ENCODE peak calls at places on chromosomes 12 and 14, in five cellular contexts. One of them, this sample, is unnamed.

GRCh38 chr14:94372021-94372605 is 16.3 kb downstream of the SERPINA1 start:
- DNase-seq in Calu3: no peak
- DNase-seq in nephron progenitor cell: no peak
- DNase-seq in neural progenitor cell: peak
- DNase-seq in RWPE1: no peak
- DNase-seq in this sample: no peak

GRCh38 chr12:29086325-29087271 is 62.5 kb upstream of the FAR2 start:
- DNase-seq in Calu3: no peak
- DNase-seq in nephron progenitor cell: no peak
- DNase-seq in neural progenitor cell: no peak
- DNase-seq in RWPE1: no peak
- DNase-seq in this sample: no peak

GRCh38 chr14:100359881-100360280 is 36.7 kb downstream of the SLC25A47 start:
- DNase-seq in Calu3: no peak
- DNase-seq in nephron progenitor cell: no peak
- DNase-seq in neural progenitor cell: no peak
- DNase-seq in RWPE1: no peak
- DNase-seq in this sample: no peak

GRCh38 chr14:72962829-72963312 is 36.6 kb downstream of the DCAF4 start:
- DNase-seq in Calu3: peak
- DNase-seq in nephron progenitor cell: no peak
- DNase-seq in neural progenitor cell: peak
- DNase-seq in RWPE1: peak
- DNase-seq in this sample: no peak

GRCh38 chr12:105278043-105278697 is 42.2 kb upstream of the APPL2 start:
- DNase-seq in Calu3: peak
- DNase-seq in nephron progenitor cell: no peak
- DNase-seq in neural progenitor cell: no peak
- DNase-seq in RWPE1: no peak
- DNase-seq in this sample: no peak

GRCh38 chr12:7369274-7369729 is 65.4 kb downstream of the ACSM4 start:
- DNase-seq in Calu3: peak
- DNase-seq in nephron progenitor cell: no peak
- DNase-seq in neural progenitor cell: no peak
- DNase-seq in RWPE1: no peak
- DNase-seq in this sample: peak

GRCh38 chr12:51240971-51241370 is 2.3 kb downstream of the DAZAP2 start:
- DNase-seq in Calu3: no peak
- DNase-seq in nephron progenitor cell: no peak
- DNase-seq in neural progenitor cell: no peak
- DNase-seq in RWPE1: no peak
- DNase-seq in this sample: no peak

GRCh38 chr12:98735821-98736220 is 90.7 kb downstream of the APAF1 start:
- DNase-seq in Calu3: no peak
- DNase-seq in nephron progenitor cell: no peak
- DNase-seq in neural progenitor cell: no peak
- DNase-seq in RWPE1: no peak
- DNase-seq in this sample: no peak

GRCh38 chr14:73460691-73461127 is 2.4 kb upstream of the NUMB start:
- DNase-seq in Calu3: no peak
- DNase-seq in nephron progenitor cell: no peak
- DNase-seq in neural progenitor cell: no peak
- DNase-seq in RWPE1: peak
- DNase-seq in this sample: no peak

GRCh38 chr12:93990832-93991748 is 157.3 kb upstream of the PLXNC1 start:
- DNase-seq in Calu3: no peak
- DNase-seq in nephron progenitor cell: peak
- DNase-seq in neural progenitor cell: peak
- DNase-seq in RWPE1: no peak
- DNase-seq in this sample: no peak

GRCh38 chr12:121030576-121031212 is 8.4 kb downstream of the OASL start:
- DNase-seq in Calu3: no peak
- DNase-seq in nephron progenitor cell: no peak
- DNase-seq in neural progenitor cell: no peak
- DNase-seq in RWPE1: no peak
- DNase-seq in this sample: no peak

GRCh38 chr12:52013626-52014310 is 7.0 kb downstream of the TAMALIN start:
- DNase-seq in Calu3: no peak
- DNase-seq in nephron progenitor cell: no peak
- DNase-seq in neural progenitor cell: no peak
- DNase-seq in RWPE1: no peak
- DNase-seq in this sample: no peak

GRCh38 chr12:67305544-67305943 is 36.4 kb downstream of the CAND1 start:
- DNase-seq in Calu3: no peak
- DNase-seq in nephron progenitor cell: no peak
- DNase-seq in neural progenitor cell: no peak
- DNase-seq in RWPE1: no peak
- DNase-seq in this sample: no peak

GRCh38 chr14:23182372-23183014 is 967 bp downstream of the SLC7A8 start:
- DNase-seq in Calu3: peak
- DNase-seq in nephron progenitor cell: peak
- DNase-seq in neural progenitor cell: peak
- DNase-seq in RWPE1: peak
- DNase-seq in this sample: no peak

GRCh38 chr12:103657331-103657730 is 70.3 kb downstream of the STAB2 start:
- DNase-seq in Calu3: no peak
- DNase-seq in nephron progenitor cell: no peak
- DNase-seq in neural progenitor cell: no peak
- DNase-seq in RWPE1: peak
- DNase-seq in this sample: no peak

GRCh38 chr14:77885363-77885762 is 85.5 kb downstream of the ADCK1 start:
- DNase-seq in Calu3: no peak
- DNase-seq in nephron progenitor cell: no peak
- DNase-seq in neural progenitor cell: no peak
- DNase-seq in RWPE1: no peak
- DNase-seq in this sample: no peak

GRCh38 chr12:15856097-15856982 is 25.8 kb upstream of the STRAP start:
- DNase-seq in Calu3: peak
- DNase-seq in nephron progenitor cell: peak
- DNase-seq in neural progenitor cell: peak
- DNase-seq in RWPE1: peak
- DNase-seq in this sample: peak

GRCh38 chr14:100405752-100406455 is 82.8 kb downstream of the SLC25A47 start:
- DNase-seq in Calu3: no peak
- DNase-seq in nephron progenitor cell: no peak
- DNase-seq in neural progenitor cell: no peak
- DNase-seq in RWPE1: no peak
- DNase-seq in this sample: no peak

GRCh38 chr12:102965281-102966155 is 8.0 kb downstream of the ASCL1 start:
- DNase-seq in Calu3: no peak
- DNase-seq in nephron progenitor cell: peak
- DNase-seq in neural progenitor cell: peak
- DNase-seq in RWPE1: no peak
- DNase-seq in this sample: no peak

GRCh38 chr14:70907996-70908917 is 998 bp downstream of the PCNX1 start:
- DNase-seq in Calu3: peak
- DNase-seq in nephron progenitor cell: peak
- DNase-seq in neural progenitor cell: peak
- DNase-seq in RWPE1: peak
- DNase-seq in this sample: no peak

GRCh38 chr12:97946701-97947100 is 484.1 kb downstream of the RMST start:
- DNase-seq in Calu3: no peak
- DNase-seq in nephron progenitor cell: no peak
- DNase-seq in neural progenitor cell: no peak
- DNase-seq in RWPE1: no peak
- DNase-seq in this sample: no peak

GRCh38 chr12:2212971-2213869 is 160.4 kb downstream of the CACNA1C start:
- DNase-seq in Calu3: no peak
- DNase-seq in nephron progenitor cell: peak
- DNase-seq in neural progenitor cell: peak
- DNase-seq in RWPE1: no peak
- DNase-seq in this sample: no peak

GRCh38 chr14:91714805-91715204 is 17.1 kb downstream of the CATSPERB start:
- DNase-seq in Calu3: peak
- DNase-seq in nephron progenitor cell: no peak
- DNase-seq in neural progenitor cell: peak
- DNase-seq in RWPE1: no peak
- DNase-seq in this sample: no peak
- TF ChIP-seq CTCF in Calu3: no peak
- TF ChIP-seq CTCF in nephron progenitor cell: no peak
- TF ChIP-seq CTCF in neural progenitor cell: peak
- TF ChIP-seq CTCF in RWPE1: no peak
- TF ChIP-seq CTCF in this sample: no peak

GRCh38 chr14:95549656-95550585 is 15.1 kb downstream of the GLRX5 start:
- DNase-seq in Calu3: peak
- DNase-seq in nephron progenitor cell: no peak
- DNase-seq in neural progenitor cell: no peak
- DNase-seq in RWPE1: no peak
- DNase-seq in this sample: no peak

GRCh38 chr14:95547626-95548327 is 12.9 kb downstream of the GLRX5 start:
- DNase-seq in Calu3: peak
- DNase-seq in nephron progenitor cell: no peak
- DNase-seq in neural progenitor cell: peak
- DNase-seq in RWPE1: peak
- DNase-seq in this sample: no peak

GRCh38 chr14:95545769-95546168 is 10.9 kb downstream of the GLRX5 start:
- DNase-seq in Calu3: no peak
- DNase-seq in nephron progenitor cell: no peak
- DNase-seq in neural progenitor cell: no peak
- DNase-seq in RWPE1: peak
- DNase-seq in this sample: no peak

GRCh38 chr14:95547272-95547625 is 12.4 kb downstream of the GLRX5 start:
- DNase-seq in Calu3: peak
- DNase-seq in nephron progenitor cell: no peak
- DNase-seq in neural progenitor cell: no peak
- DNase-seq in RWPE1: no peak
- DNase-seq in this sample: no peak

DNA sequence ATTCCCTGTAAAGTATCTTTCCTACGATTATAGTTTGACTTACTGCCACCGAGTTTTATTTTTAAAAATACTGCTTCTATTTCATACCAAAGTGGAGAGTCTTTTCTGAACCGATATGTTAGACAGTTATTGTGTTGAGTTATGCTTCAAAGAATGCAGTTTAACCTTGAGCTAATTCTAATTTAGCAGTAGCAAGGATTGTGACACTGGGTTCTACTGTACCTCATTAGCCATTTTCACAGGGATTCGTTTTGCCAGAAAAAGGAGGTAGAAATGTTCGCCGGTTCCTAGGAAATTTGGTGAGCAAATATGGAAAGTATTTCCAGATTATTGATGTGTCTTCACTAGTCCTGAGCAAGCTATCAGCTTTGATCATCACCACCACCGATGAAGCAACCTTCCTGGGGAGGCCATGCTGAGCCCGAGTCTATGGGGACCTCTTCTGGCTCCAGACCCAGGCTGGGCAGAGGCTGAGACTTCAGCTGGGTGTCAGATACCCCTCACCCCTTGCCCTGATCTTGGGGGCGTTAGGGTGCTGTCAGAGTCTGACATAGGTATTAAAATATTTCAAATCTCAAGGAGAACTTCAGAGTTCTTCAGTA is 13.6 kb downstream of the GLRX5 start:
- DNase-seq in Calu3: no peak
- DNase-seq in nephron progenitor cell: no peak
- DNase-seq in neural progenitor cell: no peak
- DNase-seq in RWPE1: no peak
- DNase-seq in this sample: no peak
- TF ChIP-seq CTCF in Calu3: no peak
- TF ChIP-seq CTCF in nephron progenitor cell: no peak
- TF ChIP-seq CTCF in neural progenitor cell: no peak
- TF ChIP-seq CTCF in RWPE1: no peak
- TF ChIP-seq CTCF in this sample: no peak

GRCh38 chr12:989051-989450 is 2.0 kb upstream of the ERC1 start:
- DNase-seq in Calu3: no peak
- DNase-seq in nephron progenitor cell: no peak
- DNase-seq in neural progenitor cell: no peak
- DNase-seq in RWPE1: no peak
- DNase-seq in this sample: no peak

GRCh38 chr12:989751-990278 is 1.2 kb upstream of the ERC1 start:
- DNase-seq in Calu3: no peak
- DNase-seq in nephron progenitor cell: peak
- DNase-seq in neural progenitor cell: peak
- DNase-seq in RWPE1: peak
- DNase-seq in this sample: no peak

GRCh38 chr12:990308-990648 is 745 bp upstream of the ERC1 start:
- DNase-seq in Calu3: peak
- DNase-seq in nephron progenitor cell: peak
- DNase-seq in neural progenitor cell: peak
- DNase-seq in RWPE1: peak
- DNase-seq in this sample: peak

GRCh38 chr12:991350-992278 is 591 bp downstream of the ERC1 start:
- DNase-seq in Calu3: no peak
- DNase-seq in nephron progenitor cell: no peak
- DNase-seq in neural progenitor cell: peak
- DNase-seq in RWPE1: peak
- DNase-seq in this sample: peak

DNA sequence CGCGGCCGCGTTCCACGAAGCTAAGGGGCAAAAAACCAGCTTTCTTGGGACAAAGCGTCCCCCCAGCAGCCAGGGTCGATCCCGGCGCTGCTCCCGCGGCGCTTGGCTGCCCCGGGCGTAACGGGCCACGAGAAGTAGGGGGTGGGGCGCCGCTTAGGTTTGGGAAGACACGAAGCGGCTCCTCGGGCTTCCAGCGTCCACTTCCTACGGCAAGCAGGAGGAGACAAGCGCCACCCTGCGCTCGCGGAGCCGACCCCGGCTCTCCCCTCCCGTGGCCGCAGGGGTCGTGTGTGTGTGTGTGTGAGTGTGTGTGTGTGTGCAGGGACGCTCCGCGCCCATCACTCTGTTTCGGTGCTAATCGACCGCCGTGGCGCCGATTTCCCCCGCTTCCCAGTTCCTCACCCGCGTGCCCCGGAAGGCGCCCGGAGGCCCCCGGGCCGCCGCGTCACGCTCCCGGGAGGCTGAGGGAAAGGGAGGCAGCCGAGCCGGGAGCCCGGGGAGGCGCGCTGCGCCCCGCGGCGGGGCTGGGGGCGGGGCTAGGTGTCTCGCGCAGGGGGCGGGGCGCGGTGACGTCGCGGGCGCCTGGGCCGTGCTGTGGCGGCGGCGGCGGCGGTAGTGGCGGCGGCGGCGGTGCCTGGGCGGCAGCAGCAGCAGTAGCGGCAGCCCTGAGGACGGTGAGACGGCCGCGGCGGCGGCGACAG is at the start of gene ERC1:
- DNase-seq in Calu3: peak
- DNase-seq in nephron progenitor cell: peak
- DNase-seq in neural progenitor cell: peak
- DNase-seq in RWPE1: peak
- DNase-seq in this sample: peak
- TF ChIP-seq CTCF in Calu3: no peak
- TF ChIP-seq CTCF in nephron progenitor cell: no peak
- TF ChIP-seq CTCF in neural progenitor cell: peak
- TF ChIP-seq CTCF in RWPE1: no peak
- TF ChIP-seq CTCF in this sample: no peak

GRCh38 chr14:75459791-75460190 is 32.0 kb downstream of the JDP2 start:
- DNase-seq in Calu3: no peak
- DNase-seq in nephron progenitor cell: no peak
- DNase-seq in neural progenitor cell: no peak
- DNase-seq in RWPE1: no peak
- DNase-seq in this sample: no peak

GRCh38 chr14:75457648-75458165 is 29.9 kb downstream of the JDP2 start:
- DNase-seq in Calu3: no peak
- DNase-seq in nephron progenitor cell: no peak
- DNase-seq in neural progenitor cell: no peak
- DNase-seq in RWPE1: no peak
- DNase-seq in this sample: no peak

GRCh38 chr14:75460402-75460801 is 32.6 kb downstream of the JDP2 start:
- DNase-seq in Calu3: no peak
- DNase-seq in nephron progenitor cell: no peak
- DNase-seq in neural progenitor cell: no peak
- DNase-seq in RWPE1: no peak
- DNase-seq in this sample: no peak

GRCh38 chr14:75458305-75458704 is 30.5 kb downstream of the JDP2 start:
- DNase-seq in Calu3: no peak
- DNase-seq in nephron progenitor cell: no peak
- DNase-seq in neural progenitor cell: no peak
- DNase-seq in RWPE1: no peak
- DNase-seq in this sample: no peak

GRCh38 chr14:75459099-75459741 is 31.4 kb downstream of the JDP2 start:
- DNase-seq in Calu3: peak
- DNase-seq in nephron progenitor cell: no peak
- DNase-seq in neural progenitor cell: no peak
- DNase-seq in RWPE1: no peak
- DNase-seq in this sample: no peak
- TF ChIP-seq CTCF in Calu3: no peak
- TF ChIP-seq CTCF in nephron progenitor cell: no peak
- TF ChIP-seq CTCF in neural progenitor cell: no peak
- TF ChIP-seq CTCF in RWPE1: no peak
- TF ChIP-seq CTCF in this sample: no peak